ENCODE peak calls at places on chromosome 15, in eight cellular contexts. C is heart left ventricle; B is brain microvascular endothelial cell; J is Panc1; F is naive thymus-derived CD4-positive, alpha-beta T cell; G is heart right ventricle; U is AG09309; V is GM23248. Z is an unnamed sample.

GRCh38 chr15:70494861-70495571 is 268.3 kb downstream of the UACA start:
- DNase-seq in C (peak; percentile 5), B (peak; percentile 95), J (peak; percentile 80), F (no peak), G (no peak), U (peak; percentile 89), V (peak; percentile 94), Z (peak; percentile 77)

GRCh38 chr15:28975766-28976179 is 90.0 kb downstream of the APBA2 start:
- DNase-seq in C (no peak), B (peak; percentile 61), J (no peak), F (peak; percentile 82), G (no peak), U (peak; percentile 5), V (peak; percentile 54), Z (no peak)

GRCh38 chr15:25641762-25642161 is 202.9 kb upstream of the UBE3A start:
- DNase-seq in C (no peak), B (no peak), J (no peak), F (no peak), G (no peak), U (no peak), V (no peak), Z (no peak)

GRCh38 chr15:98943609-98944111 is 63.9 kb downstream of the PGPEP1L start:
- DNase-seq in C (no peak), B (no peak), J (no peak), F (no peak), G (peak; percentile 48), U (no peak), V (peak; percentile 48), Z (no peak)

GRCh38 chr15:98843844-98844243 is 163.7 kb downstream of the PGPEP1L start:
- DNase-seq in C (no peak), B (no peak), J (no peak), F (no peak), G (no peak), U (no peak), V (no peak), Z (no peak)

GRCh38 chr15:67097893-67098740 is 32.7 kb downstream of the SMAD3 start:
- DNase-seq in C (peak; percentile 66), B (peak; percentile 60), J (no peak), F (peak; percentile 34), G (no peak), U (peak; percentile 88), V (peak; percentile 88), Z (peak; percentile 91)

GRCh38 chr15:92797168-92798052 is 102.7 kb upstream of the CHD2 start:
- DNase-seq in C (no peak), B (peak; percentile 79), J (no peak), F (peak; percentile 81), G (no peak), U (no peak), V (peak; percentile 82), Z (no peak)

GRCh38 chr15:66633346-66633745 is 67.5 kb upstream of the LCTL start:
- DNase-seq in C (no peak), B (no peak), J (no peak), F (no peak), G (no peak), U (no peak), V (no peak), Z (no peak)

GRCh38 chr15:38795471-38796245 is 231.0 kb upstream of the RASGRP1 start:
- DNase-seq in C (no peak), B (peak; percentile 47), J (no peak), F (no peak), G (no peak), U (peak; percentile 75), V (peak; percentile 64), Z (no peak)

GRCh38 chr15:22960126-22960525 is 20.0 kb downstream of the CYFIP1 start:
- DNase-seq in C (peak; percentile 42), B (no peak), J (no peak), F (no peak), G (no peak), U (no peak), V (no peak), Z (no peak)

GRCh38 chr15:99177679-99178078 is 71.7 kb downstream of the TTC23 start:
- DNase-seq in C (no peak), B (no peak), J (no peak), F (no peak), G (no peak), U (no peak), V (peak; percentile 13), Z (no peak)

GRCh38 chr15:47358876-47359275 is 358.4 kb upstream of the SEMA6D start:
- DNase-seq in C (no peak), B (no peak), J (no peak), F (no peak), G (no peak), U (no peak), V (no peak), Z (no peak)

GRCh38 chr15:100914876-100915275 is 4.3 kb upstream of the LRRK1 start:
- DNase-seq in C (no peak), B (no peak), J (no peak), F (no peak), G (no peak), U (no peak), V (peak; percentile 21), Z (no peak)

GRCh38 chr15:40046721-40047412 is 7.9 kb upstream of the SRP14 start:
- DNase-seq in C (no peak), B (peak; percentile 61), J (no peak), F (no peak), G (no peak), U (no peak), V (peak; percentile 86), Z (peak; percentile 50)

GRCh38 chr15:44397869-44398268 is 29.6 kb upstream of the CTDSPL2 start:
- DNase-seq in C (no peak), B (no peak), J (no peak), F (no peak), G (no peak), U (no peak), V (no peak), Z (no peak)

GRCh38 chr15:63904042-63904441 is 70.3 kb upstream of the HERC1 start:
- DNase-seq in C (no peak), B (no peak), J (no peak), F (no peak), G (no peak), U (no peak), V (no peak), Z (no peak)

GRCh38 chr15:39466428-39466827 is 114.5 kb upstream of the THBS1 start:
- DNase-seq in C (peak; percentile 86), B (no peak), J (no peak), F (no peak), G (peak; percentile 76), U (no peak), V (peak; percentile 45), Z (no peak)

GRCh38 chr15:35583863-35584528 is 38.0 kb upstream of the DPH6 start:
- DNase-seq in C (no peak), B (no peak), J (no peak), F (no peak), G (no peak), U (no peak), V (peak; percentile 4), Z (no peak)

GRCh38 chr15:63287109-63287508 is 9.7 kb downstream of the APH1B start:
- DNase-seq in C (no peak), B (no peak), J (no peak), F (no peak), G (no peak), U (no peak), V (peak; percentile 31), Z (no peak)

DNA sequence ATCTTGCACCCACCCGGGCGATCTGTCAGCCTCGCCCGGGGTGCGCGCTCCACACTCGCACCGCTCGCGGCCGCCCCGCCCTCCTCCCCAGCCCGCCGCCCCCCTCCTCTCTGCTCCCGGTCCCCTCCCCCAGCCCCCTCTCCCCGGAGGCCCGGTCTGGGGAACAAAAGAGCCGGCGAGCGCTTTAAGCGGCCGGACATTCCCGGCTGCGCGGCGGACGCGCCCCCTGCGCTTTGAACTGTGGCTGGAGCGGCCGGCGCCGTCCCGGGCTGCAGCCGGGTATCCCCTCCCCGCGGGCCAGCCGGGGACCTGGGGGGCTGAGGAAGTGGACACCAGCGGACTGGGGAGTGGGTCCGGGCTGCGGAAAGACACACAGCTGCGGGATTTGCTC is at the start of gene IGDCC3:
- DNase-seq in C (no peak), B (no peak), J (no peak), F (no peak), G (no peak), U (no peak), V (peak; percentile 13), Z (no peak)
- H3K4me3 ChIP-seq in C (peak within 1 kb of the TSS; percentile 64), B (peak within 1 kb of the TSS; percentile 49), J (peak within 1 kb of the TSS; percentile 44), F (peak within 1 kb of the TSS; percentile 46), G (peak within 1 kb of the TSS; percentile 56), U (peak within 1 kb of the TSS; percentile 42), V (peak within 1 kb of the TSS; percentile 69), Z (peak within 1 kb of the TSS; percentile 52)

DNA sequence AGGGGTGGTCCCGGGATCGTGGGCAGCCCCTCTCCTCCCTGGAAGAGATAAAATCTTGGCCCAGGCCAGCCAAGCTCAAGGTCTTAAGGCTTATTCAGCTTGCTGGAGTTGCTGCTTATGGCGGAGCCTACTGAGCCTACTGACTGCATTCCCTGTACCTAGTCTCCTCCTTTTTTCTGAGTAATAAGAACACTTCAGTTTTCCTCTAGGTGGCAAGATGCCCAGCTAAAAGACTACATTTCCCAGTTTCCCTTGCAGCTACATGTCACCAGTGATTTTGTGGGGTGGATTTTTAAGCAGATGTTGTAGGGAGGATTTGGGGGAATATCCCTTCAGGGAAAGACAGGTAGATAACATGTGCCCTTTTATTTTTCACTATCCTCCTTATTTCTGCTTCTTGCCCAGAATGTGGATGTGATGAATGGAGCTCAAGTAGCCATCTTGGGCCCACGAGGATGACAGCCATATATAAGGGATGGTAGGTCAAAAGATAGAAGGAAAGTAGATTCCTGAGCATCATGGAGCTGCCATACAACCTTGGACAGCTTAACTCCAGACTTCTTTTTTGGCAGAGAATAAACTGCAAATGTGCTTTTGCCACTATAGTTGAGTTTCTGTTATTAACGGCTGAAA is 41.5 kb upstream of the INSYN1 start:
- DNase-seq in C (no peak), B (peak; percentile 40), J (no peak), F (no peak), G (no peak), U (no peak), V (peak; percentile 53), Z (no peak)
- H3K4me3 ChIP-seq in C (no peak overlapping the region), B (no peak overlapping the region), J (no peak overlapping the region), F (no peak overlapping the region), G (no peak overlapping the region), U (no peak overlapping the region), V (no peak overlapping the region), Z (no peak overlapping the region)

DNA sequence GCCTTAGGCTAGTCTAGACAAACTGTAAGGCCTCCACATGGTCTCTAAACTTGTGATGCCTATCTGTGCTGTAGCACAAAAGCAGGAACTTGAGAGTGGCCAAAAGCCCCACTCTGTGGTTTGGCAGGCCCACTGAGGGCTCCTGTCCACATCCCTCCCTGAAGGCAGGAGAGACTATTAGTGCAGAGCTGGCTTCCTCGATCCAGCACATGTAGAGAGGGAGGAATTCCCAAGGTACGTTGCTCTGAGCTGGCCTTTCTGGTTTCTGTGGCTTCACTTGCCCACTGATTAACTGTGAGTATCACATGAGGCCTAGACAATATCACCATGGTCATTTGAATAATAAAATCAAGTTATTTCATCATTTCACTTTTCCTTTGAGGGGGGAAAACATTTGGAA is 90.6 kb downstream of the POLR2M start:
- DNase-seq in C (no peak), B (no peak), J (no peak), F (no peak), G (no peak), U (no peak), V (no peak), Z (no peak)
- H3K4me3 ChIP-seq in C (no peak overlapping the region), B (no peak overlapping the region), J (no peak overlapping the region), F (no peak overlapping the region), G (no peak overlapping the region), U (no peak overlapping the region), V (no peak overlapping the region), Z (no peak overlapping the region)

DNA sequence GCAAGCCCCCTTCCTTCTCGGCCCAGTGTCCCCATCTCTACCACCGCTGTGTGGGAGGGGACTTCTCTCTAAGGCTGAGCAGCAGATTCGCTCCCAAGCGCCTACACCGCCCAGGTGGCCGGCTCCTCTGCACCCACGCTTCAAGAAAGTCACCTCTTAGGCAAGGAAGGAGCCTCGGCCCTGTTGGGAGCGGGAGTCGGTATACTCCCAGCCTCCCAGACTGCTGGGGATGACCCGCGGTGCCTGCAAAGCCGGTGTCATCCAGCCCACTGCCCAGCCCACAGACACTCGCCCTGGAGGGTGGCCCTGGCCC is 527 bp downstream of the CHRNB4 start:
- DNase-seq in C (no peak), B (no peak), J (no peak), F (no peak), G (no peak), U (no peak), V (no peak), Z (no peak)
- H3K4me3 ChIP-seq in C (peak overlapping the region; percentile 50), B (peak overlapping the region; percentile 46), J (peak overlapping the region; percentile 41), F (no peak overlapping the region), G (peak overlapping the region; percentile 44), U (no peak overlapping the region), V (peak overlapping the region; percentile 31), Z (peak overlapping the region; percentile 48)